ENCODE peak calls at places on chromosomes 6 and 20, in six cellular contexts. A, H, Z, F, C and W are unnamed samples.
A peak's percentile ranks its signal among the peaks of the same experiment; 100 is the strongest.

GRCh38 chr20:3543901-3544507 is 73.2 kb downstream of the ATRN start:
- DNase-seq in A (no peak), F (no peak), H (no peak), C (no peak), Z (no peak), W (no peak)

GRCh38 chr6:2275207-2275891 is 29.9 kb upstream of the GMDS start:
- DNase-seq in Z (no peak), A (no peak), H (no peak), F (no peak), C (no peak), W (no peak)

GRCh38 chr6:157223021-157223430 is 100.3 kb downstream of the TMEM242 start:
- DNase-seq in A (no peak), F (no peak), Z (no peak), C (no peak), H (no peak), W (no peak)

GRCh38 chr6:43257746-43258145 is 14.5 kb downstream of the TTBK1 start:
- DNase-seq in H (no peak), Z (no peak), F (no peak), A (no peak), C (no peak), W (no peak)

GRCh38 chr6:3751730-3752537 is 421 bp upstream of the PXDC1 start:
- DNase-seq in H (peak; percentile 91), Z (peak; percentile 74), F (peak; percentile 67), C (peak; percentile 54), A (peak; percentile 54), W (peak; percentile 92)

GRCh38 chr6:167761794-167762258 is 64.9 kb upstream of the AFDN start:
- DNase-seq in C (no peak), Z (no peak), H (no peak), F (no peak), A (no peak), W (no peak)

GRCh38 chr20:36368400-36368799 is 62.3 kb downstream of the DLGAP4 start:
- DNase-seq in H (no peak), F (no peak), A (no peak), Z (no peak), C (no peak), W (no peak)

GRCh38 chr20:36951977-36952738 is 650 bp upstream of the SAMHD1 start:
- DNase-seq in H (no peak), Z (no peak), C (no peak), F (no peak), A (no peak), W (no peak)

GRCh38 chr6:94099072-94099471 is 679.7 kb upstream of the EPHA7 start:
- DNase-seq in F (no peak), H (peak; percentile 74), C (no peak), Z (no peak), A (no peak), W (no peak)

GRCh38 chr20:32945710-32946221 is 58.5 kb downstream of the SUN5 start:
- DNase-seq in H (peak; percentile 61), Z (no peak), C (no peak), A (no peak), F (no peak), W (no peak)

GRCh38 chr6:13398421-13398994 is 70.2 kb upstream of the TBC1D7 start:
- DNase-seq in Z (no peak), F (peak; percentile 6), H (peak; percentile 80), A (no peak), C (no peak), W (no peak)

GRCh38 chr20:36074983-36075382 is 79.6 kb upstream of the EPB41L1 start:
- DNase-seq in H (no peak), C (no peak), A (no peak), Z (no peak), F (no peak), W (no peak)